ENCODE peak calls at places on chromosomes 6 and 20, in five cellular contexts. H is foreskin fibroblast; M is omental fat pad; S is stimulated activated CD4-positive, alpha-beta T cell treated with anti-CD3 and anti-CD28 coated beads, Interleukin-4, amount 100 ng/mL, for 24 hours; I is caudate nucleus. U is an unnamed sample.

GRCh38 chr20:46709459-46710148 is at the start of gene SLC2A10:
- DNase-seq in H (peak; percentile 85), M (peak; percentile 28), S (no peak), I (no peak), U (no peak)

GRCh38 chr6:45398075-45398817 is 20.5 kb upstream of the SUPT3H start:
- DNase-seq in H (no peak), M (no peak), S (no peak), I (no peak), U (no peak)

GRCh38 chr20:64188071-64188470 is 23.8 kb downstream of the MYT1 start:
- DNase-seq in H (no peak), M (no peak), S (no peak), I (no peak), U (no peak)

GRCh38 chr20:32672982-32673727 is 586 bp downstream of the C20orf203 start:
- DNase-seq in H (no peak), M (no peak), S (no peak), I (no peak), U (no peak)

GRCh38 chr6:89369009-89369408 is 16.5 kb upstream of the UBE2J1 start:
- DNase-seq in H (peak; percentile 87), M (peak; percentile 32), S (no peak), I (no peak), U (no peak)

GRCh38 chr20:46897471-46897870 is 2.8 kb downstream of the EYA2 start:
- DNase-seq in H (no peak), M (no peak), S (no peak), I (no peak), U (no peak)

GRCh38 chr20:62832951-62833391 is 16.1 kb downstream of the COL9A3 start:
- DNase-seq in H (no peak), M (no peak), S (no peak), I (no peak), U (no peak)

GRCh38 chr6:30998785-30999184 is 11.5 kb upstream of the MUC22 start:
- DNase-seq in H (peak; percentile 36), M (no peak), S (no peak), I (no peak), U (no peak)

GRCh38 chr20:9149796-9150195 is 80.9 kb downstream of the PLCB4 start:
- DNase-seq in H (no peak), M (no peak), S (no peak), I (no peak), U (no peak)

GRCh38 chr20:19070681-19071441 is 141.6 kb upstream of the SLC24A3 start:
- DNase-seq in H (no peak), M (no peak), S (no peak), I (no peak), U (no peak)

GRCh38 chr6:137913434-137913833 is 46.4 kb downstream of the TNFAIP3 start:
- DNase-seq in H (no peak), M (no peak), S (no peak), I (no peak), U (no peak)

GRCh38 chr6:18555750-18556149 is 168.6 kb downstream of the RNF144B start:
- DNase-seq in H (no peak), M (no peak), S (no peak), I (no peak), U (no peak)

GRCh38 chr6:157665172-157665571 is 157.9 kb upstream of the SNX9 start:
- DNase-seq in H (no peak), M (no peak), S (no peak), I (no peak), U (no peak)

GRCh38 chr6:6912841-6913240 is 194.9 kb upstream of the RREB1 start:
- DNase-seq in H (no peak), M (no peak), S (no peak), I (no peak), U (no peak)

GRCh38 chr6:118889163-118889562 is 4.8 kb upstream of the ASF1A start:
- DNase-seq in H (no peak), M (no peak), S (no peak), I (no peak), U (no peak)

GRCh38 chr6:45881705-45882435 is 133.8 kb downstream of the CLIC5 start:
- DNase-seq in H (no peak), M (no peak), S (no peak), I (no peak), U (no peak)

GRCh38 chr6:122619309-122619708 is 9.1 kb downstream of the PKIB start:
- DNase-seq in H (no peak), M (no peak), S (no peak), I (no peak), U (no peak)

GRCh38 chr6:37648465-37649330 is 49.0 kb downstream of the MDGA1 start:
- DNase-seq in H (peak; percentile 27), M (no peak), S (peak; percentile 14), I (no peak), U (no peak)

GRCh38 chr20:25453035-25453810 is 45.8 kb downstream of the GINS1 start:
- DNase-seq in H (peak; percentile 42), M (no peak), S (no peak), I (no peak), U (peak; percentile 47)

GRCh38 chr6:38871745-38872568 is 156.8 kb downstream of the DNAH8 start:
- DNase-seq in H (peak; percentile 68), M (peak; percentile 31), S (peak; percentile 71), I (no peak), U (peak; percentile 26)

GRCh38 chr6:149212892-149213786 is 104.4 kb upstream of the TAB2 start:
- DNase-seq in H (no peak), M (no peak), S (peak; percentile 48), I (no peak), U (no peak)

GRCh38 chr6:107114872-107115694 is at the start of gene BEND3:
- DNase-seq in H (peak; percentile 53), M (no peak), S (peak; percentile 31), I (peak; percentile 13), U (no peak)

GRCh38 chr6:39339557-39340555 is 17.4 kb upstream of the KCNK16 start:
- DNase-seq in H (no peak), M (no peak), S (no peak), I (no peak), U (no peak)

GRCh38 chr6:164756142-164756541 is 553.3 kb downstream of the C6orf118 start:
- DNase-seq in H (no peak), M (no peak), S (no peak), I (no peak), U (no peak)

GRCh38 chr20:62893700-62894099 is 32.1 kb upstream of the TCFL5 start:
- DNase-seq in H (no peak), M (no peak), S (no peak), I (no peak), U (no peak)

GRCh38 chr20:34331838-34332237 is 28.7 kb upstream of the AHCY start:
- DNase-seq in H (no peak), M (no peak), S (no peak), I (no peak), U (no peak)

GRCh38 chr20:33401042-33401921 is at the start of gene CDK5RAP1:
- DNase-seq in H (peak; percentile 95), M (peak; percentile 66), S (peak; percentile 87), I (peak; percentile 52), U (peak; percentile 87)

GRCh38 chr6:34196116-34196832 is 40.4 kb upstream of the HMGA1 start:
- DNase-seq in H (peak; percentile 93), M (peak; percentile 89), S (peak; percentile 90), I (peak; percentile 64), U (peak; percentile 74)

GRCh38 chr6:15443119-15443518 is 197.2 kb downstream of the JARID2 start:
- DNase-seq in H (peak; percentile 85), M (no peak), S (no peak), I (no peak), U (no peak)

U was measured in putamen.